ENCODE peak calls at places on chromosomes 4 and X, in nine cellular contexts. L is CD4-positive, alpha-beta T cell; K is OCI-LY7; D is dorsolateral prefrontal cortex; G is psoas muscle; E is BE2C; H is CD14-positive monocyte; T is NB4; N is spleen. C is an unnamed sample.

GRCh38 chr4:149063007-149063406 is 620.8 kb upstream of the NR3C2 start:
- DNase-seq in D (no peak), H (no peak), N (no peak), K (no peak), E (no peak), T (no peak), G (no peak), L (no peak), C (no peak)

GRCh38 chrX:115940888-115941332 is 229.6 kb upstream of the AGTR2 start:
- DNase-seq in H (no peak), G (peak; percentile 75), E (peak; percentile 77), L (no peak), T (peak; percentile 68), D (peak; percentile 85), K (peak; percentile 50), N (no peak), C (peak; percentile 67)

GRCh38 chrX:140360284-140360683 is 144.6 kb downstream of the SOX3 start:
- DNase-seq in N (no peak), E (no peak), D (no peak), L (no peak), G (no peak), K (no peak), H (no peak), T (no peak), C (no peak)

GRCh38 chr4:108794136-108794535 is 31.3 kb upstream of the ETNPPL start:
- DNase-seq in L (no peak), E (no peak), D (no peak), T (no peak), K (no peak), H (no peak), G (no peak), N (no peak), C (no peak)

GRCh38 chr4:71266090-71266794 is 72.6 kb upstream of the SLC4A4 start:
- DNase-seq in T (no peak), H (no peak), E (no peak), G (no peak), L (no peak), K (no peak), N (no peak), D (no peak), C (peak; percentile 13)

GRCh38 chr4:121256346-121256745 is 92.2 kb upstream of the TNIP3 start:
- DNase-seq in N (no peak), E (no peak), G (no peak), T (peak; percentile 88), L (peak; percentile 22), D (no peak), H (peak; percentile 69), K (no peak), C (peak; percentile 73)

GRCh38 chr4:185817403-185817818 is 5.4 kb upstream of the SORBS2 start:
- DNase-seq in G (no peak), E (no peak), H (no peak), K (no peak), T (no peak), N (no peak), L (no peak), D (no peak), C (no peak)

GRCh38 chrX:72316408-72317079 is 10.8 kb upstream of the CITED1 start:
- DNase-seq in N (no peak), T (no peak), E (no peak), L (no peak), G (no peak), K (no peak), H (no peak), D (no peak), C (no peak)

GRCh38 chr4:2306773-2307410 is 45.0 kb upstream of the MXD4 start:
- DNase-seq in K (no peak), T (peak; percentile 78), E (no peak), D (no peak), L (no peak), N (peak; percentile 25), G (no peak), H (no peak), C (no peak)

GRCh38 chr4:87353592-87353991 is 30.9 kb upstream of the HSD17B13 start:
- DNase-seq in E (peak; percentile 36), L (peak; percentile 5), G (peak; percentile 58), N (no peak), D (no peak), K (peak; percentile 50), H (no peak), T (peak; percentile 22), C (peak; percentile 41)

DNA sequence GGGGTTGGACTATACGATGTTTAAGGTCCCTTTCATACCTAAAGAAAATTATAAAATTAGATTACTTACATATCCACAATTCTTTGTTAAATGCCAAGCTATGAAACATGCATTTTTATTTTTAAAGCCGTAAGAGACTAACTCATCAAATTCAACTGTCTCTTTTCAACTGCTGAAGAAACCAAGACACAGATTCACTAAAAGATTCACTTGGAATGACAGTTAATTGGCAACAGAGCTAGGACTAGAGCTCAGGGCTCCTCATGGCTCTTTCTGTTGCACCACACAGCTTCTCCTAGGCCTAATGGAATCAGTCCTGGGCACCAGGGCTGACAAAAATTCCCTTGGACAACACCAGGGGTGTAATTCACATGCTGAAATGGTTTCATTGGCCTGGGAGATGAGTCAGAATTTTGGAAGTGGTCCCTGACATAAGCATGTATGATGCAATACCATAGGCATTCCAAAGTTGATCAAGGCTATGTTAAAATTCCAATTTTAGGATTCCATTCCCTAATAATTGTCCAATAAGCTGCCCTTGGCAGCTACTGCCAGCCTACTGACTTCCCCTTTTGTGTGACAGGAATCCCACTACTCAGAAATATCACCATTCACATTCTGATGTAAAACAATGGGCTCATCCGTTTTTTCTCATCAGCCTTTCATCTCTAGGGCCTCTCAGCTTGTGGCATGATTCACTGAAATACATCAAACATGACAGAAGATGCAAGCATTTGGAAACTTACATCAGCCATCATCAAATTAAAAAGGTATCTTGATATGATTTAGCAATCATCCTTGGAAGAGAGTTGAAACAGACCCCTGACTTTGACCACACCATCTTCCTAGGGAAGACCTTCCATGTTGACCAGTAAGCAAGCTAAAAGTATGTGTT is 54.2 kb downstream of the PLAC1 start:
- DNase-seq in D (no peak), L (no peak), G (peak; percentile 55), T (no peak), H (no peak), K (no peak), N (no peak), E (no peak), C (no peak)
- TF ChIP-seq CTCF in D (no peak), L (no peak), G (peak; percentile 13), T (no peak), H (no peak), K (no peak), N (no peak), E (no peak), C (no peak)

GRCh38 chrX:50978920-50979660 is 68.6 kb downstream of the BMP15 start:
- DNase-seq in K (no peak), L (no peak), D (no peak), T (no peak), E (no peak), N (no peak), H (no peak), G (no peak), C (no peak)
- TF ChIP-seq CTCF in K (peak; percentile 13), L (no peak), D (no peak), T (no peak), E (no peak), N (no peak), H (no peak), G (no peak), C (no peak)

DNA sequence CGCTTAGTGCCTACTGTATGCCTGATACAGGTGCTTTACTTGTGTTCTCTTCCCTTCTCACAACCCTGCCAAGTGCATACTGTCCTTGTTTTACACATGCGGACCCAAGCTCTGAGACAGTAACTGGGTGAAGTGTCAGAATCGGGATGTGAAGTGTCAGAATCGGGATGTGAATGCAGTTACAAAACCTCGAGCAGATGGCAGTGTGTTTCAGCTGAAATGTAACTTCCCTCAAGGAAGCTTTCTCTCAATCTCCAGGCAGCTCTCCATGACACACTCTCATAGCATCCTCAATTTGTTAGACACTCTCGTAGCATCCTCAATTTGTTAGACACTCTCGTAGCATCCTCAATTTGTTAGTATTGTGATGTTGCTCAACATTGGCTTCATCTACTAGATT is 1.0 kb upstream of the HPSE start:
- DNase-seq in E (no peak), H (no peak), N (no peak), D (no peak), L (no peak), T (peak; percentile 28), K (no peak), G (no peak), C (no peak)
- TF ChIP-seq CTCF in E (no peak), H (no peak), N (no peak), D (no peak), L (no peak), T (no peak), K (no peak), G (no peak), C (no peak)

DNA sequence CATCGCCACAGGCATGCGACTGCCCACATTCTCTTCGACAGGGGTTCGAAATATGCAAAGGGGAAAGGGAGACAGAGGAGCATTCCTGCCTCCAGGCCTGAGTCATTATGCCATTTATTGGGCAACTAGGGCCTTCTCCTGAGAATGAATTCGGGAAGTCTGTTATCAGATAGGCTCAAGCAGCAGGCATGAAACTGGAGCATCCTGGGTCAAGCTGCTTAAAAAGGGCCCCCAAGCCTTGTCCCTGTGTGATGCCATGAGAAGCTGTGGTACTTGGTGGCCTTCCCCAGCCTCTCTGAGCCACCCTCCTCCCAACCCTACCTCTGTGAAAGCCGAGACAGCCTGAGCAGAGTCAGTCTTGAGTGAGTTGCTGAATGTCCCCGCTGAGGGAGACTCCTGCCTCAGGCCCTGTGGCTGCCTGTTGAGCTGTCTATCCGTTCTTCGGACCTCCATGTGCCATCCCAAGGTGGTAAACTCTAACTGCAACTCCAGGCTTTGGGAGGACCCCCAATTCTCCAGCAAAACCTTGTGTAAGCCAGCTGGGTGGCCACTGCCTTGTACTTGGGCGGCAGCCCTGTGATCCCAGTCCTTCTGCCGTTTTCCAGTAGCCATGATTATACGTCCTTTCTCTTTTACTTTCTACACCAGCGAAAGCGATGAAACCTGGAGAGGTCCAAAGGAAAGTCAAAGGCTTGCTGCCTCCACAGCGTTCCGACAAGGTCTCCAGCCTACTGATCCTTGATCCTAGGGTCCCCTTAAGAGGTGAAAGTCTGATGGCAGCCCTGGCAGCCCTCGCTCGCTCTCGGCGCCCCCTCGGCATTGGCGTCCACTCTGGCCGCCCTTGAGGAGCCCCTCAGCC is 37.7 kb downstream of the NBDY start:
- DNase-seq in T (no peak), L (no peak), D (no peak), K (no peak), H (no peak), G (no peak), N (peak; percentile 80), E (no peak), C (peak; percentile 25)
- TF ChIP-seq CTCF in T (no peak), L (no peak), D (no peak), K (no peak), H (no peak), G (no peak), N (no peak), E (no peak), C (no peak)

DNA sequence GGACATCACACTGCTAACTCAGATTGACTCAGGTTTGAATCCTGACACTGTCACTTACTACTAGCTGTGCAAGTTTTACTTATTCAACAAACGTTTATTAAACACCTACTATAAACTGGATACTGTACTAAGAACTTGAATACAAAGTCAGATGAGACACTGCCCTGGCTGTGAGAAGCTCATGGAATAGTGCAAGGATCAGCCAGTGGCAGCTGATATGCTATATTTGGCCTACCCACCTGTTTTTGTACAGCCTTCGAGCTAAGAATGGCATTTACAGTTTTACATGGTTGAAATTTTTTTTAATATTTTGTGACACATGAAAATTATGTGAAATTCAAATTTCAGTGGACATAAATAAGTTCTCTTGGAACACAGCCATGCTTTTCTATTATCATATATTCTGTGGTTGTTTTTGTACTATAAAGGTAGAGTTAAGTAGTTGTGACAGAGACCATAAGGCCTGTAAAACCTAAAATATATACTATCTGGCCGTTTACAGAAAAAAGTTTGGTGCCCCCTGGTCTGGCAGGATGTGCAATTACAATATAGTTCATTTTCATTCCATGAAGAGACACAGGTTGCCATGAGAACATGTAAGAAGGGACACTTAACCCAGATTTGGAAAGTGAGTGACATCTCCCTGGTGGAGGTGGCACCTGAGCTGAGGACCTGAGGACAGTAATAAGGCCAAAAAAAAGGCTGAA is 3.4 kb upstream of the SEC24D start:
- DNase-seq in T (no peak), K (no peak), L (no peak), G (no peak), D (no peak), E (no peak), N (no peak), H (no peak), C (no peak)
- TF ChIP-seq CTCF in T (no peak), K (peak; percentile 45), L (no peak), G (no peak), D (no peak), E (no peak), N (no peak), H (no peak), C (no peak)

C was measured in GM13977.